ENCODE peak calls at places on chromosomes 7 and 10, in four cellular contexts. L is GM12878, J is K562, D is HepG2. Y is an unnamed sample.

GRCh38 chr7:111753968-111754367 is 191.7 kb upstream of the IMMP2L start:
- DNase-seq in L (no peak), J (no peak), D (no peak), Y (no peak)

GRCh38 chr10:129031233-129032150 is 435.5 kb upstream of the MGMT start:
- DNase-seq in L (no peak), J (peak), D (peak), Y (peak)

GRCh38 chr10:3659518-3659917 is 125.5 kb downstream of the KLF6 start:
- DNase-seq in L (no peak), J (no peak), D (no peak), Y (no peak)

GRCh38 chr7:124914298-124914697 is 15.3 kb downstream of the POT1 start:
- DNase-seq in L (no peak), J (no peak), D (no peak), Y (no peak)

GRCh38 chr10:12377891-12378290 is 28.5 kb downstream of the CAMK1D start:
- DNase-seq in L (no peak), J (no peak), D (no peak), Y (no peak)

GRCh38 chr10:32995751-32996150 is 37.7 kb upstream of the ITGB1 start:
- DNase-seq in L (no peak), J (no peak), D (no peak), Y (no peak)

GRCh38 chr7:151599401-151600227 is 79.9 kb upstream of the RHEB start:
- DNase-seq in L (no peak), J (no peak), D (no peak), Y (no peak)

GRCh38 chr10:78970261-78970660 is 98.5 kb upstream of the ZMIZ1 start:
- DNase-seq in L (no peak), J (no peak), D (no peak), Y (no peak)

GRCh38 chr10:17454181-17454800 is at the start of gene ST8SIA6:
- DNase-seq in L (no peak), J (peak), D (no peak), Y (peak)

GRCh38 chr10:129491123-129491734 is 24.2 kb downstream of the MGMT start:
- DNase-seq in L (no peak), J (no peak), D (no peak), Y (no peak)

GRCh38 chr10:88991161-88991899 is 732 bp downstream of the FAS start:
- DNase-seq in L (no peak), J (peak), D (peak), Y (peak)

GRCh38 chr10:14378387-14378960 is 47.8 kb upstream of the FRMD4A start:
- DNase-seq in L (no peak), J (no peak), D (peak), Y (no peak)

GRCh38 chr7:44210107-44210506 is 9.3 kb downstream of the YKT6 start:
- DNase-seq in L (no peak), J (no peak), D (no peak), Y (no peak)

GRCh38 chr7:50552921-50553320 is 12.3 kb downstream of the DDC start:
- DNase-seq in L (no peak), J (no peak), D (peak), Y (no peak)

GRCh38 chr7:114819629-114820362 is 102.1 kb upstream of the MDFIC start:
- DNase-seq in L (no peak), J (no peak), D (peak), Y (no peak)

GRCh38 chr7:112012266-112012665 is 193.9 kb downstream of the DOCK4 start:
- DNase-seq in L (no peak), J (no peak), D (no peak), Y (no peak)

GRCh38 chr10:53476650-53477312 is 704.2 kb upstream of the MBL2 start:
- DNase-seq in L (no peak), J (no peak), D (no peak), Y (no peak)

GRCh38 chr10:953836-954235 is 22.3 kb upstream of the LARP4B start:
- DNase-seq in L (no peak), J (no peak), D (no peak), Y (no peak)

GRCh38 chr7:141053626-141054025 is 20.2 kb upstream of the TMEM178B start:
- DNase-seq in L (no peak), J (no peak), D (no peak), Y (no peak)

GRCh38 chr10:102280397-102281015 is 35.2 kb downstream of the GBF1 start:
- DNase-seq in L (no peak), J (no peak), D (no peak), Y (no peak)

GRCh38 chr7:83749495-83749894 is 100.6 kb upstream of the SEMA3E start:
- DNase-seq in L (no peak), J (no peak), D (no peak), Y (no peak)

GRCh38 chr10:123786306-123786705 is 105.3 kb downstream of the CPXM2 start:
- DNase-seq in L (no peak), J (no peak), D (no peak), Y (no peak)

GRCh38 chr10:123786896-123787295 is 104.7 kb downstream of the CPXM2 start:
- DNase-seq in L (no peak), J (no peak), D (no peak), Y (no peak)

GRCh38 chr10:123787566-123787965 is 104.0 kb downstream of the CPXM2 start:
- DNase-seq in L (no peak), J (no peak), D (no peak), Y (no peak)

GRCh38 chr10:123790132-123790885 is 101.3 kb downstream of the CPXM2 start:
- DNase-seq in L (no peak), J (no peak), D (no peak), Y (no peak)

GRCh38 chr10:123788981-123789380 is 102.6 kb downstream of the CPXM2 start:
- DNase-seq in L (no peak), J (no peak), D (no peak), Y (no peak)
- TF ChIP-seq SP1 in L (no peak), J (no peak), D (no peak), Y (no peak)

GRCh38 chr7:27678617-27679260 is 16.1 kb upstream of the HIBADH start:
- DNase-seq in L (no peak), J (no peak), D (peak), Y (no peak)
- TF ChIP-seq BHLHE40 in L (no peak), J (no peak), D (no peak), Y (no peak)

GRCh38 chr10:71251319-71251718 is 38.9 kb downstream of the UNC5B start:
- DNase-seq in L (no peak), J (no peak), D (no peak), Y (no peak)
- TF ChIP-seq FOXM1 in L (no peak), J (no peak), D (no peak), Y (no peak)

DNA sequence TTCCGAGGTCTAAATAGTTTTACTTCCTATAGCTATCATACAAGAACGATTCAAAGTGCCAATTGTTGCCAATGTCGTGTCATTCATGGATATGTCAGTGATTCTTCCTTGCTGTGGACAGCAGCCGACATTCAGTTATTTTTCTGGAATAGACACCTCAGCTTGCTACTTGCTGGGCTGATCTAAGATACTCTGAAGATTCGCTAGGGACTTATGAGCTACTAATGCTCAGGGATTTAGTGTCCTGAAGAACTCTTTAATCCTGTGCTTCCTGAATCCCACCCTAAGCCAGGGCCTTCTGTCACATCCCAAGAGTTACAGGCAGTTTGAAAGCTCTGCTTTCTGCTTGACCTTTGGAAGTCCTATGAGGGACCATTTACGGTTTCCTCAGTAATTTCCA is at the start of gene PDE6C:
- DNase-seq in L (no peak), J (no peak), D (no peak), Y (no peak)
- TF ChIP-seq SP1 in L (no peak), J (no peak), D (no peak), Y (no peak)

DNA sequence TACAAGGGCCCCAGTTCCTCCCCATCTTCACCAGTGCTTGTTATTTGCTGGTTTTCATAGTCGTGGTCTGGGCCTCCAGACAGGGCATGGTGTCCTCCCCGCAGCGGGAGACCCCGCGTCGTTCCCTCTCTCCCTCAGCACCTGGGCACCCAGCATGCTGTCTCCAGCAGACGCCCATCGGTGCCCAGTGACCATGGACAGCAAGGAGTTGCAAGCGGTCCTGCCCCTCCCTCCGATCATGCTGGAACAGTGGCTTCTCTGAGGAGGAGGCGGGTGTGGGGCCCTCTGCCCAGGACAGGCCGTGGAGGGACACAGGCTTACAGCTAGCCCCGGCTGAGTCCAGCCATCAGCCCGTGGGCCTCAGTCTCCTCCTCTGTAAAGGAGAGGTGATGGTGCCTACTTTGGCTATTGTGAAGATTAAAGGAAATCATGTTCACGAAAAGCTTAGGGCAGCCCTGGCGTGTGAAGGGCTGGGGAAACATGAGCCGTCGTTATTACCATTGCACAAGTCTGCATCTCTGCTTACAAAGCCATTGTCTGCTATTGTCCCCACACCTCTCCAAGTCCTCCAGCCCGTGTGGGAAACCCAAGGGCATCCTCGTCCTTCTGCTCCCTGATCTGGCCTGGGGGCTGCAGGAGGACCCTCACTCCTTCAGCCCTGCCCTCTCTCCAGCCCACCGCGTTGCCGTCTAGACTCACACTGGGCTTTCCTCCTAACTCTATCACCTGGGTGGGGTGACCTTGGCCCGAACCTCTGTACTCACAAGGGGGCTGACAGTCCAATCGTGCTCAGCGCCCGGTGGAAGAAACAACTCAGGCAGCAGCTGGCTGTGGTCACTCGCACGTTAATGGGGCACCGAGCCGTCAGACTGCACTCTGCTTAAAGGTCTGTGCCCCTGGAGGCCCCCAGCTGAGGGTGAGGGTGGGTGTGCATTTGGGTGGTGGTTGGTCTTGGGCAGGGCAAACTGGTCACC is 29.9 kb downstream of the EN2 start:
- DNase-seq in L (no peak), J (no peak), D (no peak), Y (no peak)
- TF ChIP-seq BHLHE40 in L (no peak), J (no peak), D (no peak), Y (no peak)

DNA sequence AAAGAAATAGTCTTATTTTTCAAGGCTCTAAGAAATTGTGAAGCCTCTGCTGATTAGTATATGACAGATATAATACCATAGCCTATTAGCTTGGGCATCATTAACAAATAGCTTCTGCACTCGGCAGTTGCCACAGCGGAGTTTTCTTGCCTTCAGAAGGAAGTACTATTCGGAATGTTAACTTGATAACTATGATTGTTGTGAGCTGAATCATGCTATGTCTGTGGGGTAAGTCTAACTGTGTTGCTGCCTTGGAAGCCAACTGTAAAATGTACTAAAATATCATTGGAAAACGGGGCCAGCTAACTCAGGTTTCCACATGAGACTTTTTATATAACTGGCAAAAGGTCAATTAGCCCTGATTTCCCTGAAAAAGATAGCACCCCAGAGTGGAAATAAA is 93.2 kb downstream of the TWIST1 start:
- DNase-seq in L (no peak), J (no peak), D (no peak), Y (no peak)
- TF ChIP-seq FOXM1 in L (no peak), J (no peak), D (no peak), Y (no peak)

DNA sequence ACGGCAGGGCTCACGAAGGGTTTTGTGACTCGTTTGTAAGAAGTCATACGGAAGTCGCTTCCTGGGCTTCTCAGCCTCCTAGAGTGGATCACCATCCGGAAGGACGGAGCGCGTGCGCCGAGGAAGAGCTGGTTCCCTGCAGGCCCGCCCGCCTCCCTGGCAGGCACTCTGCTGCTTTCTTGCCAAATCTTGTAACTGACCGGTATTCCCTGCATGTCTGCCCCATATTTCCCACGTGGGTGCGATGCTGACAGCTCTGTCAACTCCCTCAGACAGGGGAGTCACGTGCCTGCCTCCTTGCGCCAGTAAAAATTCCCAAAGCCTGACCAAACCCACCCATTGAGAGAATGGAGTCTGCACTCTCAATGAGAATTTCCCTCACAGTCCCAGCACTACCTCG is 12.7 kb downstream of the SHH start:
- DNase-seq in L (no peak), J (no peak), D (no peak), Y (no peak)
- TF ChIP-seq SP1 in L (no peak), J (no peak), D (no peak), Y (no peak)

DNA sequence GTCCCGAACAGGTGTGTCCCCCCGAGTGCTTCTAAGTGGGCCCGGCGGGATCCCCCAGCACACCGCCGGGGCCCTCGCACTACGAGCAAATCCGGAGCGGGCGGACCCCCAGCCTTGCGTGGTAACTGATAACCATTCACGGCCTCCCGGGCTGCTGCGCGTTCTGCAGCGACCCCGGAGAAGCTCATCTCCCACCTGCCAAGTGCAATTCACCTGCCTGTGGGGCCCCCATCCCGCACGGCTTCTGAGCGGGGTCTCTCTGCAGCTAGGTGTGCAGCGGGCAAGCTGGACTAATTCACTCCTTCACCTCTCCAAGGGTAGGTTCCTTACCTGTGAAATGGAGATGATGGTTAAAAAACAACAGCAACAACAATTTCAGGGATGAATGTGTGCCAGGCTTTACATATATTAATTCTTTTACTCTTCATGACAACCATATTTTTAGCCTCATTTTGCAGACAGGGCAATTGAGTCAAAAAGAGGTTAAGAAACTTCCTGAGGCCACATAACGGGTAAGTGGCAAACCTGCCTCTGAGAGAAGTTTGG is 557 bp upstream of the PODXL start:
- DNase-seq in L (no peak), J (no peak), D (no peak), Y (no peak)
- TF ChIP-seq BHLHE40 in L (no peak), J (no peak), D (no peak), Y (no peak)

DNA sequence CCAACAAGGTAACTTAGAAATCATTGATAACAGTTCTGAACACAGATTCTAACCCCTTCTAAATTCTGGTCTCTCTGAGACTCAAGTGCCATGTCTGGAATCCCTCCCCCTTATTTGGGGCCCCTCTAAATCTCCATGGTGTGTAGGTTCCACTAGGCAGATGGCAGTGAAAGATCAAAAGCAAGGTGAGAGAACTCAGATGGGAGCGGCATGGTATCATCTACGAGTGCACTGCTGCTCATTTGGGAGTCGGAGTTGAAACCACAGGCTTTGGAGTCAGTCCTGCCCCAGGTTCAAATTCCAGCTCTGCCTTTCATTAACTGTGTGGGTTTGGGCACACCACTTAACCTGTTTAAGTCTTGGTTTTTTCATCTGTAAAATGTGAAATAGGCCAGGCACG is 72.6 kb downstream of the MTURN start:
- DNase-seq in L (no peak), J (no peak), D (no peak), Y (no peak)
- TF ChIP-seq FOXM1 in L (no peak), J (no peak), D (no peak), Y (no peak)

DNA sequence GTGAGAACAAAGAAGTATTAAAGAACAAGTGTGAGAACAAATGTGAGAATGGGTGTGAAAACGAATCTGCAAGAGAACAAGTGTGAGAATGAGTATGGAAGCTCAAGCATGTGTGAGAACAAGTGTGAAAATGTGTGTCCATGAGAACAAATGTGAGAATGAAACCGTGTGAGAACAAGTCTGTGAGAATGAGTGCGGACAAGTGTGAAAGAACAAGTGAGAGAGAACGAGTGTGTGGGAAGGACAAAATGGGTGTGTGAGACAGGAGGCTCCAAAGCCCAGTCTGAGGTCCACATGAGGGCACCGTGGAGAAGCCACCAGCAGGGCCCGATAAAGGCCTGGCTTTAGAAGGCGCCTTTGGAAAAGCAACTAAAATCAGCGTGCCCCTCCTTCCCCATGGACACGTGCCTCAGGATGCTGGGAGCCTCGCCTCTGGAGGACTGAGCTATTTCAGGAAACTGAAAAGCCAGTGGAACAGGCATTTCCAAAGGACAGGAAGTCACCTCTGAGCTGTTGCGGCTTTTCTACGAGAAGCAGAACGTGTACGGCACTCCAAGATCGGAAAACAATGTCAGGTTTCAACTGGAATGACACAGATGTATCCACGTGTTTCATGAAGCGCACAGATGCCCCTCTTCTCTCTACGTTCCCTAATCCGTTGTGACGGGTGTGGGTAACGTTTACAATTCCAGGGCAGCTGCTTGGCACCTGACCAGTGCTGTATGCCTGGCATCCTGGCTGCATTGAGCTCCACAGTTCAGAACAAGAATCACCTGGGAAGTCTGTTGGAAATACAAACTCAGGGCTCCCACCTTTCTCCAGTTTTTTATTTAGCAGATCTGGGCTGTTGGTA is 46.4 kb downstream of the ESYT2 start:
- DNase-seq in L (no peak), J (no peak), D (peak), Y (peak)
- TF ChIP-seq SP1 in L (no peak), J (no peak), D (no peak), Y (no peak)

Y was measured in HEK293T.